ENCODE peak calls at places on chromosomes 7 and 10, in six cellular contexts. B is T-helper 9 cell, V is iris pigment epithelial cell, R is HL-60, W is GM04503, C is Calu3. Y is an unnamed sample.

GRCh38 chr10:91198781-91199180 is 21.7 kb upstream of the PCGF5 start:
- DNase-seq in B (no peak), V (peak), R (peak), W (peak), C (no peak), Y (peak)

GRCh38 chr7:142583424-142583823 is 165.8 kb upstream of the PRSS1 start:
- DNase-seq in B (no peak), V (peak), R (no peak), W (peak), C (peak), Y (peak)

GRCh38 chr7:132709971-132710567 is 133.8 kb upstream of the PLXNA4 start:
- DNase-seq in B (no peak), V (peak), R (no peak), W (no peak), C (peak), Y (peak)

GRCh38 chr10:46035923-46036849 is 5.8 kb upstream of the NCOA4 start:
- DNase-seq in B (no peak), V (no peak), R (peak), W (no peak), C (no peak), Y (peak)

GRCh38 chr7:130732980-130733865 is 784 bp downstream of the KLF14 start:
- DNase-seq in B (no peak), V (no peak), R (no peak), W (no peak), C (peak), Y (no peak)

GRCh38 chr10:3511483-3511882 is 273.5 kb downstream of the KLF6 start:
- DNase-seq in B (no peak), V (no peak), R (no peak), W (no peak), C (no peak), Y (no peak)

GRCh38 chr10:132336064-132336746 is 4.2 kb downstream of the LRRC27 start:
- DNase-seq in B (no peak), V (no peak), R (no peak), W (no peak), C (no peak), Y (no peak)

GRCh38 chr10:3165196-3165595 is 7.4 kb downstream of the PITRM1 start:
- DNase-seq in B (no peak), V (no peak), R (no peak), W (no peak), C (no peak), Y (no peak)

GRCh38 chr7:100682228-100682741 is 8.7 kb downstream of the GNB2 start:
- DNase-seq in B (no peak), V (peak), R (no peak), W (no peak), C (no peak), Y (no peak)

GRCh38 chr7:33996899-33997298 is 91.6 kb downstream of the BMPER start:
- DNase-seq in B (no peak), V (no peak), R (no peak), W (no peak), C (no peak), Y (no peak)

GRCh38 chr10:88117227-88117626 is 253.8 kb downstream of the PTEN start:
- DNase-seq in B (no peak), V (no peak), R (no peak), W (no peak), C (no peak), Y (no peak)

GRCh38 chr7:6422926-6423632 is 24.7 kb downstream of the DAGLB start:
- DNase-seq in B (no peak), V (no peak), R (peak), W (no peak), C (no peak), Y (no peak)

GRCh38 chr7:2087744-2088143 is 145.0 kb downstream of the MAD1L1 start:
- DNase-seq in B (no peak), V (no peak), R (peak), W (no peak), C (no peak), Y (no peak)

GRCh38 chr7:153443031-153443430 is 609.2 kb upstream of the DPP6 start:
- DNase-seq in B (no peak), V (no peak), R (no peak), W (no peak), C (no peak), Y (no peak)

GRCh38 chr10:19816420-19817250 is at the start of gene PLXDC2:
- DNase-seq in B (no peak), V (peak), R (peak), W (peak), C (no peak), Y (peak)

GRCh38 chr7:73876361-73876760 is 15.4 kb downstream of the TMEM270 start:
- DNase-seq in B (no peak), V (no peak), R (no peak), W (no peak), C (no peak), Y (no peak)

GRCh38 chr7:98254951-98255610 is 3.0 kb upstream of the TECPR1 start:
- DNase-seq in B (no peak), V (no peak), R (no peak), W (no peak), C (no peak), Y (no peak)

GRCh38 chr7:127396184-127396583 is 3.7 kb upstream of the ZNF800 start:
- DNase-seq in B (no peak), V (peak), R (peak), W (no peak), C (no peak), Y (no peak)

GRCh38 chr10:133139561-133140065 is 20.4 kb upstream of the KNDC1 start:
- DNase-seq in B (no peak), V (no peak), R (no peak), W (no peak), C (no peak), Y (no peak)

GRCh38 chr10:113746188-113746950 is 5.1 kb upstream of the PLEKHS1 start:
- DNase-seq in B (no peak), V (peak), R (no peak), W (peak), C (no peak), Y (no peak)

GRCh38 chr10:48614481-48615383 is 9.9 kb upstream of the ARHGAP22 start:
- DNase-seq in B (no peak), V (peak), R (no peak), W (peak), C (no peak), Y (peak)

GRCh38 chr7:11330208-11330607 is 356.5 kb downstream of the PHF14 start:
- DNase-seq in B (no peak), V (no peak), R (no peak), W (no peak), C (no peak), Y (no peak)

GRCh38 chr7:95684505-95684904 is 87.8 kb upstream of the DYNC1I1 start:
- DNase-seq in B (no peak), V (no peak), R (no peak), W (no peak), C (no peak), Y (no peak)

GRCh38 chr10:128263891-128264688 is 137.9 kb upstream of the MKI67 start:
- DNase-seq in B (peak), V (peak), R (peak), W (no peak), C (peak), Y (no peak)

GRCh38 chr7:100561491-100562194 is 12.1 kb downstream of the SAP25 start:
- DNase-seq in B (no peak), V (no peak), R (no peak), W (no peak), C (no peak), Y (no peak)

GRCh38 chr10:26573674-26574073 is 123.8 kb upstream of the PDSS1 start:
- DNase-seq in B (no peak), V (no peak), R (peak), W (no peak), C (no peak), Y (no peak)

GRCh38 chr10:89419548-89419947 is 5.2 kb downstream of the IFIT5 start:
- DNase-seq in B (peak), V (peak), R (no peak), W (no peak), C (no peak), Y (peak)

GRCh38 chr7:45919947-45920542 is 1.0 kb downstream of the IGFBP3 start:
- DNase-seq in B (no peak), V (no peak), R (no peak), W (no peak), C (no peak), Y (no peak)

GRCh38 chr10:114963908-114964307 is 25.9 kb downstream of the TRUB1 start:
- DNase-seq in B (no peak), V (no peak), R (no peak), W (no peak), C (no peak), Y (no peak)

GRCh38 chr10:5411941-5412276 is 448 bp upstream of the NET1 start:
- DNase-seq in B (no peak), V (no peak), R (no peak), W (peak), C (no peak), Y (no peak)

GRCh38 chr7:73668103-73668937 is 689 bp downstream of the VPS37D start:
- DNase-seq in B (no peak), V (peak), R (no peak), W (no peak), C (no peak), Y (no peak)

GRCh38 chr10:92590623-92591549 is 2.0 kb upstream of the KIF11 start:
- DNase-seq in B (no peak), V (peak), R (peak), W (no peak), C (peak), Y (peak)

GRCh38 chr7:47582748-47583740 is 1.1 kb upstream of the TNS3 start:
- DNase-seq in B (no peak), V (no peak), R (no peak), W (no peak), C (no peak), Y (no peak)

GRCh38 chr7:132575336-132575986 is 809 bp downstream of the PLXNA4 start:
- DNase-seq in B (no peak), V (peak), R (no peak), W (peak), C (no peak), Y (peak)

GRCh38 chr10:104038958-104039752 is 46.5 kb downstream of the COL17A1 start:
- DNase-seq in B (no peak), V (no peak), R (no peak), W (no peak), C (no peak), Y (no peak)

GRCh38 chr7:46850563-46851325 is 731.2 kb downstream of the TNS3 start:
- DNase-seq in B (no peak), V (no peak), R (no peak), W (no peak), C (no peak), Y (peak)

GRCh38 chr7:18128846-18129245 is 101.2 kb upstream of the PRPS1L1 start:
- DNase-seq in B (no peak), V (no peak), R (no peak), W (no peak), C (no peak), Y (no peak)